ENCODE peak calls at places on chromosomes 13 and 19, in eight cellular contexts. Q, J, Y, I, V, F, S and M are unnamed samples. For H3K9me3, the result is how much of the 10 kb centered on the place peaks cover.

GRCh38 chr19:35963514-35963913 is 27.3 kb downstream of the LRFN3 start:
- DNase-seq in Q (no peak), J (peak), Y (no peak), I (no peak), V (no peak), F (peak), S (no peak), M (peak)

GRCh38 chr19:10991076-10991475 is 30.2 kb downstream of the SMARCA4 start:
- DNase-seq in Q (no peak), J (no peak), Y (no peak), I (no peak), V (no peak), F (no peak), S (no peak), M (no peak)

GRCh38 chr13:91576590-91576989 is 178.2 kb downstream of the GPC5 start:
- DNase-seq in Q (no peak), J (no peak), Y (no peak), I (no peak), V (no peak), F (no peak), S (no peak), M (no peak)

GRCh38 chr13:21637296-21637695 is 33.3 kb upstream of the MICU2 start:
- DNase-seq in Q (no peak), J (no peak), Y (no peak), I (peak), V (no peak), F (no peak), S (peak), M (peak)

GRCh38 chr13:28447206-28447605 is 47.7 kb downstream of the FLT1 start:
- DNase-seq in Q (no peak), J (no peak), Y (no peak), I (no peak), V (no peak), F (no peak), S (no peak), M (no peak)

GRCh38 chr13:112783946-112784500 is 94.2 kb downstream of the ATP11A start:
- DNase-seq in Q (peak), J (no peak), Y (no peak), I (no peak), V (no peak), F (no peak), S (peak), M (no peak)

GRCh38 chr19:48123907-48124675 is 13.5 kb upstream of the PLA2G4C start:
- DNase-seq in Q (no peak), J (peak), Y (no peak), I (no peak), V (no peak), F (no peak), S (no peak), M (no peak)

GRCh38 chr13:80584785-80585184 is 243.9 kb upstream of the SPRY2 start:
- DNase-seq in Q (no peak), J (no peak), Y (no peak), I (no peak), V (no peak), F (no peak), S (no peak), M (no peak)

GRCh38 chr13:30388401-30389283 is 33.7 kb upstream of the UBE2L5 start:
- DNase-seq in Q (no peak), J (peak), Y (no peak), I (no peak), V (no peak), F (no peak), S (no peak), M (no peak)

GRCh38 chr13:29977721-29978120 is 127.3 kb upstream of the UBL3 start:
- DNase-seq in Q (no peak), J (no peak), Y (no peak), I (no peak), V (no peak), F (no peak), S (no peak), M (no peak)

GRCh38 chr19:16670291-16670690 is 9.4 kb downstream of the TMEM38A start:
- DNase-seq in Q (no peak), J (no peak), Y (no peak), I (no peak), V (no peak), F (no peak), S (no peak), M (no peak)

GRCh38 chr13:70203661-70204229 is 95.5 kb upstream of the KLHL1 start:
- DNase-seq in Q (no peak), J (no peak), Y (no peak), I (no peak), V (no peak), F (no peak), S (peak), M (no peak)

GRCh38 chr19:8085606-8086464 is 33.3 kb downstream of the CCL25 start:
- DNase-seq in Q (no peak), J (no peak), Y (no peak), I (peak), V (no peak), F (no peak), S (no peak), M (no peak)

GRCh38 chr13:44719857-44720671 is 143.9 kb upstream of the TSC22D1 start:
- DNase-seq in Q (no peak), J (peak), Y (no peak), I (no peak), V (no peak), F (no peak), S (no peak), M (no peak)

GRCh38 chr13:21668665-21669599 is 1.9 kb upstream of the FGF9 start:
- DNase-seq in Q (no peak), J (no peak), Y (no peak), I (peak), V (peak), F (no peak), S (peak), M (no peak)

GRCh38 chr19:8610928-8611284 is 391 bp upstream of the ADAMTS10 start:
- DNase-seq in Q (no peak), J (no peak), Y (no peak), I (no peak), V (no peak), F (no peak), S (no peak), M (no peak)

GRCh38 chr19:23542562-23542961 is 144.4 kb downstream of the ZNF675 start:
- DNase-seq in Q (no peak), J (no peak), Y (no peak), I (no peak), V (no peak), F (no peak), S (no peak), M (no peak)

GRCh38 chr13:80086304-80086721 is 254.6 kb downstream of the SPRY2 start:
- DNase-seq in Q (no peak), J (no peak), Y (no peak), I (no peak), V (no peak), F (no peak), S (no peak), M (no peak)

GRCh38 chr13:45798851-45799250 is 52.7 kb downstream of the SIAH3 start:
- DNase-seq in Q (no peak), J (no peak), Y (no peak), I (no peak), V (no peak), F (no peak), S (no peak), M (no peak)

GRCh38 chr19:46016426-46017094 is 6.3 kb downstream of the PGLYRP1 start:
- DNase-seq in Q (peak), J (peak), Y (peak), I (peak), V (peak), F (peak), S (peak), M (peak)

GRCh38 chr19:5691205-5691929 is 1.3 kb downstream of the RPL36 start:
- DNase-seq in Q (peak), J (no peak), Y (peak), I (peak), V (no peak), F (peak), S (peak), M (peak)

GRCh38 chr13:113920606-113921306 is 53.1 kb downstream of the C13orf46 start:
- DNase-seq in Q (peak), J (no peak), Y (no peak), I (peak), V (no peak), F (no peak), S (no peak), M (no peak)

GRCh38 chr13:40667622-40667978 is 1.2 kb upstream of the FOXO1 start:
- DNase-seq in Q (no peak), J (no peak), Y (peak), I (peak), V (no peak), F (no peak), S (no peak), M (peak)

GRCh38 chr13:113860579-113861432 is 3.1 kb downstream of the GAS6 start:
- DNase-seq in Q (peak), J (no peak), Y (no peak), I (peak), V (no peak), F (no peak), S (peak), M (no peak)

GRCh38 chr19:17721821-17722220 is 2.5 kb downstream of the MAP1S start:
- DNase-seq in Q (peak), J (no peak), Y (peak), I (no peak), V (no peak), F (no peak), S (peak), M (no peak)

GRCh38 chr19:7673995-7674667 is 2.8 kb upstream of the MCEMP1 start:
- DNase-seq in Q (peak), J (no peak), Y (peak), I (peak), V (no peak), F (no peak), S (peak), M (no peak)

GRCh38 chr13:52842440-52842839 is 6.0 kb downstream of the PCDH8 start:
- DNase-seq in Q (no peak), J (no peak), Y (no peak), I (no peak), V (no peak), F (no peak), S (no peak), M (no peak)

GRCh38 chr13:101127741-101128353 is 288.5 kb downstream of the NALCN start:
- DNase-seq in Q (no peak), J (peak), Y (no peak), I (no peak), V (no peak), F (peak), S (no peak), M (no peak)

GRCh38 chr19:41595258-41595889 is 19.4 kb downstream of the CEACAM21 start:
- DNase-seq in Q (peak), J (peak), Y (peak), I (no peak), V (peak), F (peak), S (no peak), M (peak)

GRCh38 chr13:96958286-96958891 is 35.9 kb downstream of the OXGR1 start:
- DNase-seq in Q (no peak), J (no peak), Y (no peak), I (no peak), V (no peak), F (no peak), S (no peak), M (no peak)

DNA sequence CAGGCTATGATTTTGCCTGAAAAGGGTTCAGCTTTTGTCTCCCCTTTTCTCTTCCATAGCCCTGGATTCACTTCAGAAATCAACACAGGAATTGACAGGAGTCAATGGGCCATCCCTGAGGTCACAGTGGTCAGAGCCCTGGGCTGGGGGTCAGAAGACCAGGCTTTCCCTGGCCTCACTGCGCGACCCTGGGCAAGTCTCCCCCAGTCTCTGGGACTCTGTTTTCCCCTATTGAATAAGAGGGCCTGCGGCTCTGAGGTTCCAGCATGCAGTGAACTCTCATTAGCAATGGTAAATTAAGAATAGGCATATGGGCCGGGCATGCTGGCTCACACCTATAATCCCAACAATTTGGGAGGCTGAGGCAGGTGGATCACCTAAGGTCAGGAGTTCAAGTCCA is 30.7 kb upstream of the VSTM2B start:
- DNase-seq in Q (no peak), J (no peak), Y (no peak), I (no peak), V (no peak), F (no peak), S (peak), M (no peak)
- H3K9me3 ChIP-seq in Q (under half), J (under half), Y (under half), I (under half), V (under half), F (under half), S (under half), M (under half)

GRCh38 chr13:20206836-20207235 is 14.1 kb upstream of the GJB2 start:
- DNase-seq in Q (no peak), J (no peak), Y (no peak), I (no peak), V (no peak), F (no peak), S (no peak), M (no peak)
- H3K27ac ChIP-seq in Q (no peak), J (no peak), Y (no peak), I (no peak), V (no peak), F (no peak), S (no peak), M (no peak)

GRCh38 chr19:22331521-22331920 is 45.3 kb downstream of the ZNF729 start:
- DNase-seq in Q (no peak), J (no peak), Y (no peak), I (no peak), V (no peak), F (no peak), S (no peak), M (no peak)
- H3K9me3 ChIP-seq in Q (under half), J (under half), Y (under half), I (under half), V (under half), F (under half), S (under half), M (under half)

GRCh38 chr13:25001807-25002206 is 94.1 kb upstream of the PABPC3 start:
- DNase-seq in Q (no peak), J (no peak), Y (no peak), I (no peak), V (no peak), F (no peak), S (no peak), M (no peak)
- H3K27ac ChIP-seq in Q (no peak), J (no peak), Y (no peak), I (no peak), V (no peak), F (no peak), S (no peak), M (no peak)

GRCh38 chr13:48397744-48398143 is 15.2 kb downstream of the LPAR6 start:
- DNase-seq in Q (no peak), J (no peak), Y (no peak), I (no peak), V (no peak), F (no peak), S (no peak), M (no peak)

GRCh38 chr13:48393030-48393697 is 19.7 kb downstream of the LPAR6 start:
- DNase-seq in Q (no peak), J (no peak), Y (no peak), I (no peak), V (no peak), F (no peak), S (no peak), M (no peak)

GRCh38 chr13:48391257-48391656 is 21.7 kb downstream of the LPAR6 start:
- DNase-seq in Q (no peak), J (no peak), Y (no peak), I (no peak), V (no peak), F (no peak), S (no peak), M (no peak)

GRCh38 chr13:48398450-48399095 is 14.3 kb downstream of the LPAR6 start:
- DNase-seq in Q (no peak), J (no peak), Y (no peak), I (no peak), V (no peak), F (no peak), S (no peak), M (no peak)

GRCh38 chr13:48393698-48394085 is 19.2 kb downstream of the LPAR6 start:
- DNase-seq in Q (no peak), J (no peak), Y (no peak), I (no peak), V (no peak), F (no peak), S (no peak), M (no peak)
- H3K9me3 ChIP-seq in Q (under half), J (under half), Y (under half), I (under half), V (under half), F (under half), S (under half), M (under half)